ENCODE peak calls at places on chromosomes 11 and 22, in four cellular contexts. One of them, this sample, is unnamed.

GRCh38 chr11:44357734-44358133 is 47.8 kb upstream of the ALX4 start:
- DNase-seq in upper lobe of right lung: no peak
- DNase-seq in Calu3: no peak
- DNase-seq in activated T-helper 1 cell treated with anti-CD3 and anti-CD28 coated beads, Interleukin-12 subunit alpha, Interleukin-12 subunit beta, Interleukin-2, Interleukin-4 antibody, amounts not matched to agents 30 ng/mL and 10 ng/mL and 1 ng/mL, durations not matched to agents 14 hours and 24 hours and 36 hours: no peak
- DNase-seq in this sample: no peak

GRCh38 chr11:44952082-44952481 is 1.4 kb upstream of the TP53I11 start:
- DNase-seq in upper lobe of right lung: no peak
- DNase-seq in Calu3: no peak
- DNase-seq in activated T-helper 1 cell treated with anti-CD3 and anti-CD28 coated beads, Interleukin-12 subunit alpha, Interleukin-12 subunit beta, Interleukin-2, Interleukin-4 antibody, amounts not matched to agents 30 ng/mL and 10 ng/mL and 1 ng/mL, durations not matched to agents 14 hours and 24 hours and 36 hours: no peak
- DNase-seq in this sample: no peak

GRCh38 chr22:33352768-33353167 is 294.6 kb upstream of the SYN3 start:
- DNase-seq in upper lobe of right lung: no peak
- DNase-seq in Calu3: no peak
- DNase-seq in activated T-helper 1 cell treated with anti-CD3 and anti-CD28 coated beads, Interleukin-12 subunit alpha, Interleukin-12 subunit beta, Interleukin-2, Interleukin-4 antibody, amounts not matched to agents 30 ng/mL and 10 ng/mL and 1 ng/mL, durations not matched to agents 14 hours and 24 hours and 36 hours: no peak
- DNase-seq in this sample: no peak

GRCh38 chr11:35365961-35366360 is 53.4 kb downstream of the SLC1A2 start:
- DNase-seq in upper lobe of right lung: no peak
- DNase-seq in Calu3: no peak
- DNase-seq in activated T-helper 1 cell treated with anti-CD3 and anti-CD28 coated beads, Interleukin-12 subunit alpha, Interleukin-12 subunit beta, Interleukin-2, Interleukin-4 antibody, amounts not matched to agents 30 ng/mL and 10 ng/mL and 1 ng/mL, durations not matched to agents 14 hours and 24 hours and 36 hours: no peak
- DNase-seq in this sample: no peak

GRCh38 chr11:12287009-12287373 is 90.4 kb upstream of the PARVA start:
- DNase-seq in upper lobe of right lung: no peak
- DNase-seq in Calu3: peak; percentile 63
- DNase-seq in activated T-helper 1 cell treated with anti-CD3 and anti-CD28 coated beads, Interleukin-12 subunit alpha, Interleukin-12 subunit beta, Interleukin-2, Interleukin-4 antibody, amounts not matched to agents 30 ng/mL and 10 ng/mL and 1 ng/mL, durations not matched to agents 14 hours and 24 hours and 36 hours: no peak
- DNase-seq in this sample: no peak

GRCh38 chr22:37464181-37464580 is 22.0 kb downstream of the MFNG start:
- DNase-seq in upper lobe of right lung: no peak
- DNase-seq in Calu3: no peak
- DNase-seq in activated T-helper 1 cell treated with anti-CD3 and anti-CD28 coated beads, Interleukin-12 subunit alpha, Interleukin-12 subunit beta, Interleukin-2, Interleukin-4 antibody, amounts not matched to agents 30 ng/mL and 10 ng/mL and 1 ng/mL, durations not matched to agents 14 hours and 24 hours and 36 hours: no peak
- DNase-seq in this sample: no peak

GRCh38 chr11:44158384-44158783 is 62.9 kb downstream of the EXT2 start:
- DNase-seq in upper lobe of right lung: no peak
- DNase-seq in Calu3: no peak
- DNase-seq in activated T-helper 1 cell treated with anti-CD3 and anti-CD28 coated beads, Interleukin-12 subunit alpha, Interleukin-12 subunit beta, Interleukin-2, Interleukin-4 antibody, amounts not matched to agents 30 ng/mL and 10 ng/mL and 1 ng/mL, durations not matched to agents 14 hours and 24 hours and 36 hours: no peak
- DNase-seq in this sample: no peak

GRCh38 chr11:130719516-130719915 is 196.8 kb downstream of the SNX19 start:
- DNase-seq in upper lobe of right lung: no peak
- DNase-seq in Calu3: no peak
- DNase-seq in activated T-helper 1 cell treated with anti-CD3 and anti-CD28 coated beads, Interleukin-12 subunit alpha, Interleukin-12 subunit beta, Interleukin-2, Interleukin-4 antibody, amounts not matched to agents 30 ng/mL and 10 ng/mL and 1 ng/mL, durations not matched to agents 14 hours and 24 hours and 36 hours: no peak
- DNase-seq in this sample: no peak

GRCh38 chr22:21759631-21760030 is 24.0 kb upstream of the YPEL1 start:
- DNase-seq in upper lobe of right lung: no peak
- DNase-seq in Calu3: no peak
- DNase-seq in activated T-helper 1 cell treated with anti-CD3 and anti-CD28 coated beads, Interleukin-12 subunit alpha, Interleukin-12 subunit beta, Interleukin-2, Interleukin-4 antibody, amounts not matched to agents 30 ng/mL and 10 ng/mL and 1 ng/mL, durations not matched to agents 14 hours and 24 hours and 36 hours: no peak
- DNase-seq in this sample: no peak

GRCh38 chr11:7973011-7973410 is 7.8 kb upstream of the NLRP10 start:
- DNase-seq in upper lobe of right lung: no peak
- DNase-seq in Calu3: no peak
- DNase-seq in activated T-helper 1 cell treated with anti-CD3 and anti-CD28 coated beads, Interleukin-12 subunit alpha, Interleukin-12 subunit beta, Interleukin-2, Interleukin-4 antibody, amounts not matched to agents 30 ng/mL and 10 ng/mL and 1 ng/mL, durations not matched to agents 14 hours and 24 hours and 36 hours: no peak
- DNase-seq in this sample: no peak